ENCODE peak calls at places on chromosomes 6 and 20, in four cellular contexts. One of them, this sample, is unnamed.

GRCh38 chr6:135251964-135252429 is 70.9 kb downstream of the MYB start:
- DNase-seq in H1: no peak
- DNase-seq in IMR-90: peak; percentile 73
- DNase-seq in H9: no peak
- DNase-seq in this sample: no peak

GRCh38 chr6:26029857-26030653 is 57.2 kb upstream of the HFE start:
- DNase-seq in H1: no peak
- DNase-seq in H9: no peak
- DNase-seq in IMR-90: no peak
- DNase-seq in this sample: no peak

GRCh38 chr6:36914227-36914794 is 28.6 kb downstream of the C6orf89 start:
- DNase-seq in H1: peak; percentile 41
- DNase-seq in IMR-90: peak; percentile 56
- DNase-seq in H9: peak; percentile 82
- DNase-seq in this sample: peak; percentile 84

GRCh38 chr20:35003211-35004031 is 47.8 kb downstream of the MYH7B start:
- DNase-seq in H9: no peak
- DNase-seq in IMR-90: no peak
- DNase-seq in H1: no peak
- DNase-seq in this sample: no peak

GRCh38 chr20:1734269-1734858 is 76.8 kb upstream of the SIRPG start:
- DNase-seq in H1: no peak
- DNase-seq in IMR-90: no peak
- DNase-seq in H9: no peak
- DNase-seq in this sample: no peak

GRCh38 chr6:87623248-87623647 is 33.3 kb downstream of the ORC3 start:
- DNase-seq in H9: no peak
- DNase-seq in IMR-90: peak; percentile 45
- DNase-seq in H1: no peak
- DNase-seq in this sample: no peak

GRCh38 chr20:35306931-35307517 is 14.8 kb upstream of the FAM83C start:
- DNase-seq in IMR-90: peak; percentile 84
- DNase-seq in H9: peak; percentile 82
- DNase-seq in H1: no peak
- DNase-seq in this sample: peak; percentile 85

GRCh38 chr20:34983995-34984735 is 28.5 kb downstream of the MYH7B start:
- DNase-seq in H1: peak; percentile 86
- DNase-seq in H9: peak; percentile 83
- DNase-seq in IMR-90: no peak
- DNase-seq in this sample: no peak

GRCh38 chr20:48042628-48043027 is 257.3 kb upstream of the SULF2 start:
- DNase-seq in H9: no peak
- DNase-seq in H1: no peak
- DNase-seq in IMR-90: no peak
- DNase-seq in this sample: no peak

GRCh38 chr6:113998811-113999210 is 27.9 kb upstream of the HDAC2 start:
- DNase-seq in H9: no peak
- DNase-seq in H1: no peak
- DNase-seq in IMR-90: no peak
- DNase-seq in this sample: no peak

GRCh38 chr6:55868910-55869479 is 6.4 kb downstream of the BMP5 start:
- DNase-seq in IMR-90: peak; percentile 75
- DNase-seq in H9: no peak
- DNase-seq in H1: no peak
- DNase-seq in this sample: no peak

GRCh38 chr6:156013155-156013554 is 557.5 kb upstream of the NOX3 start:
- DNase-seq in H9: no peak
- DNase-seq in H1: no peak
- DNase-seq in IMR-90: no peak
- DNase-seq in this sample: no peak

GRCh38 chr20:50540620-50541605 is 30.7 kb downstream of the PTPN1 start:
- DNase-seq in H1: no peak
- DNase-seq in IMR-90: peak; percentile 93
- DNase-seq in H9: no peak
- DNase-seq in this sample: peak; percentile 96

GRCh38 chr20:1813101-1813529 is 82.1 kb upstream of the SIRPA start:
- DNase-seq in H1: no peak
- DNase-seq in H9: no peak
- DNase-seq in IMR-90: peak; percentile 97
- DNase-seq in this sample: no peak

GRCh38 chr6:78594667-78595051 is 272.7 kb upstream of the IRAK1BP1 start:
- DNase-seq in H1: no peak
- DNase-seq in IMR-90: no peak
- DNase-seq in H9: no peak
- DNase-seq in this sample: no peak

GRCh38 chr6:44712353-44713147 is 325.0 kb downstream of the CDC5L start:
- DNase-seq in IMR-90: no peak
- DNase-seq in H1: no peak
- DNase-seq in H9: no peak
- DNase-seq in this sample: peak; percentile 21

GRCh38 chr6:142746524-142746923 is 198.5 kb downstream of the HIVEP2 start:
- DNase-seq in H1: no peak
- DNase-seq in H9: peak; percentile 63
- DNase-seq in IMR-90: peak; percentile 27
- DNase-seq in this sample: peak; percentile 76

GRCh38 chr6:25958700-25959162 is 3.9 kb upstream of the TRIM38 start:
- DNase-seq in H9: no peak
- DNase-seq in IMR-90: peak; percentile 4
- DNase-seq in H1: no peak
- DNase-seq in this sample: peak; percentile 10

GRCh38 chr6:154438882-154439281 is 71.6 kb downstream of the CNKSR3 start:
- DNase-seq in H9: no peak
- DNase-seq in IMR-90: no peak
- DNase-seq in H1: no peak
- DNase-seq in this sample: no peak

GRCh38 chr6:87772597-87773530 is 70.8 kb upstream of the AKIRIN2 start:
- DNase-seq in H9: no peak
- DNase-seq in H1: no peak
- DNase-seq in IMR-90: peak; percentile 59
- DNase-seq in this sample: peak; percentile 29

GRCh38 chr6:46220351-46221220 is 49.8 kb upstream of the ENPP5 start:
- DNase-seq in H1: no peak
- DNase-seq in IMR-90: no peak
- DNase-seq in H9: no peak
- DNase-seq in this sample: no peak

GRCh38 chr6:31058128-31058894 is 48.0 kb downstream of the MUC22 start:
- DNase-seq in IMR-90: peak; percentile 98
- DNase-seq in H9: no peak
- DNase-seq in H1: no peak
- DNase-seq in this sample: no peak

GRCh38 chr6:132115714-132116366 is 164.7 kb upstream of the CCN2 start:
- DNase-seq in IMR-90: peak; percentile 33
- DNase-seq in H1: no peak
- DNase-seq in H9: no peak
- DNase-seq in this sample: no peak

GRCh38 chr6:21908117-21908848 is 314.7 kb downstream of the SOX4 start:
- DNase-seq in IMR-90: no peak
- DNase-seq in H1: no peak
- DNase-seq in H9: no peak
- DNase-seq in this sample: peak; percentile 83

GRCh38 chr6:1027109-1027794 is 284.6 kb upstream of the FOXQ1 start:
- DNase-seq in H9: no peak
- DNase-seq in IMR-90: peak; percentile 79
- DNase-seq in H1: no peak
- DNase-seq in this sample: peak; percentile 57

GRCh38 chr6:106087548-106088325 is 1.6 kb downstream of the PRDM1 start:
- DNase-seq in H1: no peak
- DNase-seq in H9: no peak
- DNase-seq in IMR-90: peak; percentile 87
- DNase-seq in this sample: peak; percentile 52

GRCh38 chr6:121190122-121190521 is 144.2 kb downstream of the TBC1D32 start:
- DNase-seq in IMR-90: no peak
- DNase-seq in H9: no peak
- DNase-seq in H1: no peak
- DNase-seq in this sample: no peak

GRCh38 chr20:36113566-36114247 is 40.8 kb upstream of the EPB41L1 start:
- DNase-seq in H9: no peak
- DNase-seq in IMR-90: no peak
- DNase-seq in H1: no peak
- DNase-seq in this sample: no peak

GRCh38 chr20:8721098-8721497 is 347.8 kb upstream of the PLCB4 start:
- DNase-seq in H9: peak; percentile 41
- DNase-seq in H1: no peak
- DNase-seq in IMR-90: peak; percentile 67
- DNase-seq in this sample: peak; percentile 68

GRCh38 chr20:24954151-24954550 is 5.1 kb downstream of the CST7 start:
- DNase-seq in H1: no peak
- DNase-seq in IMR-90: no peak
- DNase-seq in H9: no peak
- DNase-seq in this sample: no peak

GRCh38 chr6:155832596-155832995 is 377.0 kb upstream of the NOX3 start:
- DNase-seq in H9: no peak
- DNase-seq in IMR-90: peak; percentile 90
- DNase-seq in H1: peak; percentile 10
- DNase-seq in this sample: peak; percentile 78

GRCh38 chr6:227074-227782 is 65.1 kb upstream of the DUSP22 start:
- DNase-seq in H9: no peak
- DNase-seq in H1: no peak
- DNase-seq in IMR-90: no peak
- DNase-seq in this sample: no peak

GRCh38 chr6:113493991-113494390 is 363.2 kb upstream of the MARCKS start:
- DNase-seq in H1: no peak
- DNase-seq in H9: no peak
- DNase-seq in IMR-90: no peak
- DNase-seq in this sample: no peak

GRCh38 chr20:49893242-49894072 is 21.9 kb downstream of the SPATA2 start:
- DNase-seq in IMR-90: peak; percentile 14
- DNase-seq in H9: no peak
- DNase-seq in H1: no peak
- DNase-seq in this sample: no peak

GRCh38 chr6:11208267-11208666 is 24.2 kb downstream of the NEDD9 start:
- DNase-seq in H1: no peak
- DNase-seq in IMR-90: no peak
- DNase-seq in H9: no peak
- DNase-seq in this sample: peak; percentile 57

GRCh38 chr6:11209369-11209768 is 23.1 kb downstream of the NEDD9 start:
- DNase-seq in H1: no peak
- DNase-seq in H9: no peak
- DNase-seq in IMR-90: no peak
- DNase-seq in this sample: no peak

GRCh38 chr6:11205721-11206120 is 26.7 kb downstream of the NEDD9 start:
- DNase-seq in H9: no peak
- DNase-seq in H1: no peak
- DNase-seq in IMR-90: no peak
- DNase-seq in this sample: no peak

GRCh38 chr6:11206576-11206975 is 25.9 kb downstream of the NEDD9 start:
- DNase-seq in H1: no peak
- DNase-seq in IMR-90: no peak
- DNase-seq in H9: no peak
- DNase-seq in this sample: no peak

DNA sequence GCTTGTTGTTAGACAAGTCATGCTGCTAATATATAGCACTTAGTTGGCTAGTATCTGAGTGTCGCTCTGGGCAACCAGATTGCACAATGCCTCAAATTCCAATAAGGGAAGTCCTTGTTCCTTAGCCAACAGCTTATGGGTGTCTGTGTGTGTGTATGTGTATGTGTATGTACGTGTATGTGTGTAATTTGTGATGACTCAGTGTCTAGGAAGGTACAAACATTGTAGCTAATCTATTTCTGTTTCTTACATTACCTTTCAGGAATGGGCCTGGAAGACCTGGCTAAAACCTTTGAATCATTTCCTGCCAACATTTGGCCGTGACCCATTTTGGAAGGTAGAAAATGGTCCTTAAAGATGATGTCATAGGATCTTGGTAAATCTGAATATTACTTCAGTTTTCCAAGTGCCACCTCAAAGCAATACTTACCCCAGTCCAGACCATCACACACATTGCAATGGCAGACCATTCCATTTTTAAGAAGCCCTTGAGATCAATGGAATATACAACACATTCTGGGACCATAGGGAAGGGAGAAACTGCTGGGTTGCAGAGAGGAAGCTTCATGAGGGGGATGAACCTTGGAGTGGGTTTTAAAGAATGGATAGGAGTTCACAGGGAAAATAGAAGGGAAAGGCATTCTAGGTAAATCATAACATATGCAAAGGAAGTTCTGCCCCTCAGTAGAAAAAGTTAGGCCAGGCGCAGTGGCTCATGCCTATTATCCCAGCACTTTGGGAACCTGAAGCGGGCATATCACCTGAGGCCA is 25.1 kb downstream of the NEDD9 start:
- DNase-seq in H1: no peak
- DNase-seq in H9: no peak
- DNase-seq in IMR-90: peak; percentile 100
- DNase-seq in this sample: no peak
- H3K4ac ChIP-seq in H1: no peak overlapping the region
- H3K4ac ChIP-seq in H9: no peak overlapping the region
- H3K4ac ChIP-seq in IMR-90: peak overlapping the region; percentile 72
- H3K4ac ChIP-seq in this sample: no peak overlapping the region

DNA sequence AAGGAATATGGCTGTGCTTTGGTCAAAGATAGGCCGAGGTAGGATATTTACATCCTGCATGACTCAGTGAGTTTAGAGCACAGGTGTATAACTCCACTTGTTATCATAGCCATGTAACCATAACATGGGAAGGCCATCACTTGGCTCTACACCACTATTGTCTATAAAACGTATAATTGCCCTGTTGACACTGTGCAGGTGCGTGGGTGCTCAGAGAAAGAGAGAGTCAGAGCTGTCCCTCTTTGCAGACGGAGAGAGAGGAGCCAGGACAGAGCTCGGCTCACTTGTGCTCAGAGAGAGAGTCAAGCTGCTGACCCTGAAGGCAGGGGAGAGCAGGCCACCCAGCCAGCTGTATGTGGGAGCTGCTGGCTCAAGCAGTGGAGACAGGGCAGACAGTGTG is 46.0 kb downstream of the OR2B6 start:
- DNase-seq in H9: no peak
- DNase-seq in IMR-90: no peak
- DNase-seq in H1: no peak
- DNase-seq in this sample: no peak
- H3K56ac ChIP-seq in H9: no peak overlapping the region
- H3K56ac ChIP-seq in IMR-90: no peak overlapping the region
- H3K56ac ChIP-seq in H1: no peak overlapping the region
- H3K56ac ChIP-seq in this sample: no peak overlapping the region

GRCh38 chr20:31605902-31606677 is 1.0 kb downstream of the ID1 start:
- DNase-seq in IMR-90: no peak
- DNase-seq in H1: no peak
- DNase-seq in H9: peak; percentile 50
- DNase-seq in this sample: peak; percentile 33

GRCh38 chr20:31607640-31608255 is 2.7 kb downstream of the ID1 start:
- DNase-seq in H9: no peak
- DNase-seq in IMR-90: no peak
- DNase-seq in H1: no peak
- DNase-seq in this sample: peak; percentile 65

GRCh38 chr20:31605031-31605901 is at the start of gene ID1:
- DNase-seq in H9: peak; percentile 94
- DNase-seq in H1: peak; percentile 84
- DNase-seq in IMR-90: peak; percentile 93
- DNase-seq in this sample: peak; percentile 99

GRCh38 chr20:31606928-31607639 is 2.0 kb downstream of the ID1 start:
- DNase-seq in H9: peak; percentile 69
- DNase-seq in IMR-90: peak; percentile 67
- DNase-seq in H1: no peak
- DNase-seq in this sample: peak; percentile 92

GRCh38 chr20:31606678-31606927 is 1.5 kb downstream of the ID1 start:
- DNase-seq in H1: no peak
- DNase-seq in IMR-90: no peak
- DNase-seq in H9: peak; percentile 73
- DNase-seq in this sample: no peak
- H3K79me1 ChIP-seq in H1: no peaks in the 10 kb centered on the region
- H3K79me1 ChIP-seq in IMR-90: no peaks in the 10 kb centered on the region
- H3K79me1 ChIP-seq in H9: no peaks in the 10 kb centered on the region
- H3K79me1 ChIP-seq in this sample: peaks cover 2% of the 10 kb centered on the region

GRCh38 chr6:17427062-17427461 is 33.7 kb downstream of the CAP2 start:
- DNase-seq in H9: no peak
- DNase-seq in IMR-90: no peak
- DNase-seq in H1: no peak
- DNase-seq in this sample: no peak
- H3K4ac ChIP-seq in H9: no peak overlapping the region
- H3K4ac ChIP-seq in IMR-90: no peak overlapping the region
- H3K4ac ChIP-seq in H1: no peak overlapping the region
- H3K4ac ChIP-seq in this sample: no peak overlapping the region